ENCODE peak calls at places on chromosomes 12 and 14, in six cellular contexts. One of them, this sample, is unnamed.

GRCh38 chr14:24710403-24711063 is 76.5 kb upstream of the GZMB start:
- DNase-seq in HCT116: peak
- DNase-seq in endothelial cell of umbilical vein: peak
- DNase-seq in HepG2: peak
- DNase-seq in GM12878: no peak
- DNase-seq in K562: peak
- DNase-seq in this sample: peak

GRCh38 chr14:80271389-80271788 is 60.1 kb upstream of the DIO2 start:
- DNase-seq in HCT116: no peak
- DNase-seq in endothelial cell of umbilical vein: no peak
- DNase-seq in HepG2: no peak
- DNase-seq in GM12878: no peak
- DNase-seq in K562: no peak
- DNase-seq in this sample: no peak

GRCh38 chr12:13701502-13701901 is 279.9 kb downstream of the GRIN2B start:
- DNase-seq in HCT116: no peak
- DNase-seq in endothelial cell of umbilical vein: no peak
- DNase-seq in HepG2: no peak
- DNase-seq in GM12878: no peak
- DNase-seq in K562: no peak
- DNase-seq in this sample: no peak

GRCh38 chr12:85016423-85016822 is 19.7 kb downstream of the TSPAN19 start:
- DNase-seq in HCT116: peak
- DNase-seq in endothelial cell of umbilical vein: peak
- DNase-seq in HepG2: peak
- DNase-seq in GM12878: no peak
- DNase-seq in K562: no peak
- DNase-seq in this sample: no peak

GRCh38 chr12:114194066-114194465 is 211.9 kb downstream of the TBX5 start:
- DNase-seq in HCT116: no peak
- DNase-seq in endothelial cell of umbilical vein: no peak
- DNase-seq in HepG2: no peak
- DNase-seq in GM12878: no peak
- DNase-seq in K562: no peak
- DNase-seq in this sample: no peak

GRCh38 chr14:76467843-76468242 is 91.9 kb downstream of the ESRRB start:
- DNase-seq in HCT116: no peak
- DNase-seq in endothelial cell of umbilical vein: no peak
- DNase-seq in HepG2: no peak
- DNase-seq in GM12878: no peak
- DNase-seq in K562: no peak
- DNase-seq in this sample: no peak

GRCh38 chr14:95182379-95182778 is 25.1 kb upstream of the DICER1 start:
- DNase-seq in HCT116: no peak
- DNase-seq in endothelial cell of umbilical vein: no peak
- DNase-seq in HepG2: no peak
- DNase-seq in GM12878: no peak
- DNase-seq in K562: no peak
- DNase-seq in this sample: no peak

GRCh38 chr12:67854351-67854750 is 134.9 kb upstream of the IFNG-AS1 start:
- DNase-seq in HCT116: no peak
- DNase-seq in endothelial cell of umbilical vein: no peak
- DNase-seq in HepG2: no peak
- DNase-seq in GM12878: no peak
- DNase-seq in K562: no peak
- DNase-seq in this sample: no peak

GRCh38 chr12:71551529-71551928 is 111.9 kb downstream of the LGR5 start:
- DNase-seq in HCT116: peak
- DNase-seq in endothelial cell of umbilical vein: peak
- DNase-seq in HepG2: no peak
- DNase-seq in GM12878: no peak
- DNase-seq in K562: no peak
- DNase-seq in this sample: no peak

GRCh38 chr12:14410177-14410576 is 44.7 kb downstream of the ATF7IP start:
- DNase-seq in HCT116: no peak
- DNase-seq in endothelial cell of umbilical vein: no peak
- DNase-seq in HepG2: no peak
- DNase-seq in GM12878: no peak
- DNase-seq in K562: no peak
- DNase-seq in this sample: no peak

GRCh38 chr12:75774309-75775052 is 257.1 kb downstream of the PHLDA1 start:
- DNase-seq in HCT116: no peak
- DNase-seq in endothelial cell of umbilical vein: no peak
- DNase-seq in HepG2: no peak
- DNase-seq in GM12878: no peak
- DNase-seq in K562: no peak
- DNase-seq in this sample: no peak

GRCh38 chr14:76710093-76711010 is 50.9 kb upstream of the VASH1 start:
- DNase-seq in HCT116: peak
- DNase-seq in endothelial cell of umbilical vein: peak
- DNase-seq in HepG2: peak
- DNase-seq in GM12878: no peak
- DNase-seq in K562: peak
- DNase-seq in this sample: peak

GRCh38 chr12:52631264-52631663 is 12.9 kb upstream of the KRT73 start:
- DNase-seq in HCT116: no peak
- DNase-seq in endothelial cell of umbilical vein: no peak
- DNase-seq in HepG2: no peak
- DNase-seq in GM12878: no peak
- DNase-seq in K562: no peak
- DNase-seq in this sample: no peak

GRCh38 chr14:74309125-74309654 is 6.5 kb upstream of the ABCD4 start:
- DNase-seq in HCT116: no peak
- DNase-seq in endothelial cell of umbilical vein: no peak
- DNase-seq in HepG2: no peak
- DNase-seq in GM12878: no peak
- DNase-seq in K562: no peak
- DNase-seq in this sample: no peak

GRCh38 chr14:99745307-99745951 is 47.8 kb upstream of the EML1 start:
- DNase-seq in HCT116: no peak
- DNase-seq in endothelial cell of umbilical vein: peak
- DNase-seq in HepG2: no peak
- DNase-seq in GM12878: no peak
- DNase-seq in K562: no peak
- DNase-seq in this sample: no peak

GRCh38 chr14:93765970-93766369 is 22.3 kb downstream of the PRIMA1 start:
- DNase-seq in HCT116: no peak
- DNase-seq in endothelial cell of umbilical vein: no peak
- DNase-seq in HepG2: no peak
- DNase-seq in GM12878: no peak
- DNase-seq in K562: no peak
- DNase-seq in this sample: no peak

GRCh38 chr14:58656671-58657411 is 19.1 kb downstream of the DACT1 start:
- DNase-seq in HCT116: no peak
- DNase-seq in endothelial cell of umbilical vein: no peak
- DNase-seq in HepG2: no peak
- DNase-seq in GM12878: no peak
- DNase-seq in K562: no peak
- DNase-seq in this sample: no peak

GRCh38 chr14:91755560-91755959 is 23.7 kb upstream of the CATSPERB start:
- DNase-seq in HCT116: peak
- DNase-seq in endothelial cell of umbilical vein: no peak
- DNase-seq in HepG2: peak
- DNase-seq in GM12878: no peak
- DNase-seq in K562: no peak
- DNase-seq in this sample: no peak

GRCh38 chr12:61821381-61821780 is 438.8 kb upstream of the USP15 start:
- DNase-seq in HCT116: no peak
- DNase-seq in endothelial cell of umbilical vein: no peak
- DNase-seq in HepG2: no peak
- DNase-seq in GM12878: no peak
- DNase-seq in K562: no peak
- DNase-seq in this sample: no peak

GRCh38 chr14:99078426-99078825 is 193.6 kb downstream of the BCL11B start:
- DNase-seq in HCT116: no peak
- DNase-seq in endothelial cell of umbilical vein: no peak
- DNase-seq in HepG2: no peak
- DNase-seq in GM12878: no peak
- DNase-seq in K562: no peak
- DNase-seq in this sample: no peak

GRCh38 chr14:61113561-61113960 is 132.5 kb downstream of the SLC38A6 start:
- DNase-seq in HCT116: no peak
- DNase-seq in endothelial cell of umbilical vein: no peak
- DNase-seq in HepG2: no peak
- DNase-seq in GM12878: no peak
- DNase-seq in K562: no peak
- DNase-seq in this sample: no peak

GRCh38 chr14:88005050-88005481 is at the start of gene GPR65:
- DNase-seq in HCT116: no peak
- DNase-seq in endothelial cell of umbilical vein: no peak
- DNase-seq in HepG2: no peak
- DNase-seq in GM12878: peak
- DNase-seq in K562: no peak
- DNase-seq in this sample: no peak

GRCh38 chr14:77663289-77663688 is 44.5 kb downstream of the ALKBH1 start:
- DNase-seq in HCT116: no peak
- DNase-seq in endothelial cell of umbilical vein: peak
- DNase-seq in HepG2: no peak
- DNase-seq in GM12878: no peak
- DNase-seq in K562: no peak
- DNase-seq in this sample: no peak

GRCh38 chr14:88710709-88711108 is 82.0 kb downstream of the EML5 start:
- DNase-seq in HCT116: no peak
- DNase-seq in endothelial cell of umbilical vein: no peak
- DNase-seq in HepG2: no peak
- DNase-seq in GM12878: no peak
- DNase-seq in K562: no peak
- DNase-seq in this sample: no peak

GRCh38 chr12:78085562-78086182 is 255.0 kb downstream of the NAV3 start:
- DNase-seq in HCT116: no peak
- DNase-seq in endothelial cell of umbilical vein: no peak
- DNase-seq in HepG2: no peak
- DNase-seq in GM12878: no peak
- DNase-seq in K562: no peak
- DNase-seq in this sample: no peak

GRCh38 chr12:121352053-121353018 is at the start of gene ANAPC5:
- DNase-seq in HCT116: peak
- DNase-seq in endothelial cell of umbilical vein: peak
- DNase-seq in HepG2: peak
- DNase-seq in GM12878: peak
- DNase-seq in K562: peak
- DNase-seq in this sample: peak

GRCh38 chr12:121577443-121578180 is 3.2 kb downstream of the KDM2B start:
- DNase-seq in HCT116: no peak
- DNase-seq in endothelial cell of umbilical vein: no peak
- DNase-seq in HepG2: no peak
- DNase-seq in GM12878: no peak
- DNase-seq in K562: no peak
- DNase-seq in this sample: no peak

GRCh38 chr12:666066-666465 is 2.8 kb upstream of the NINJ2 start:
- DNase-seq in HCT116: no peak
- DNase-seq in endothelial cell of umbilical vein: no peak
- DNase-seq in HepG2: no peak
- DNase-seq in GM12878: no peak
- DNase-seq in K562: no peak
- DNase-seq in this sample: no peak

GRCh38 chr12:54716284-54716683 is 68.1 kb upstream of the DCD start:
- DNase-seq in HCT116: no peak
- DNase-seq in endothelial cell of umbilical vein: no peak
- DNase-seq in HepG2: no peak
- DNase-seq in GM12878: no peak
- DNase-seq in K562: no peak
- DNase-seq in this sample: no peak

GRCh38 chr14:93959239-93960107 is 16.9 kb downstream of the ASB2 start:
- DNase-seq in HCT116: peak
- DNase-seq in endothelial cell of umbilical vein: peak
- DNase-seq in HepG2: peak
- DNase-seq in GM12878: peak
- DNase-seq in K562: peak
- DNase-seq in this sample: no peak

GRCh38 chr12:48078901-48079300 is 27.0 kb downstream of the SENP1 start:
- DNase-seq in HCT116: no peak
- DNase-seq in endothelial cell of umbilical vein: no peak
- DNase-seq in HepG2: no peak
- DNase-seq in GM12878: no peak
- DNase-seq in K562: no peak
- DNase-seq in this sample: no peak
- H3K9ac ChIP-seq in HCT116: no peak
- H3K9ac ChIP-seq in endothelial cell of umbilical vein: no peak
- H3K9ac ChIP-seq in HepG2: no peak
- H3K9ac ChIP-seq in GM12878: no peak
- H3K9ac ChIP-seq in K562: no peak
- H3K9ac ChIP-seq in this sample: no peak

DNA sequence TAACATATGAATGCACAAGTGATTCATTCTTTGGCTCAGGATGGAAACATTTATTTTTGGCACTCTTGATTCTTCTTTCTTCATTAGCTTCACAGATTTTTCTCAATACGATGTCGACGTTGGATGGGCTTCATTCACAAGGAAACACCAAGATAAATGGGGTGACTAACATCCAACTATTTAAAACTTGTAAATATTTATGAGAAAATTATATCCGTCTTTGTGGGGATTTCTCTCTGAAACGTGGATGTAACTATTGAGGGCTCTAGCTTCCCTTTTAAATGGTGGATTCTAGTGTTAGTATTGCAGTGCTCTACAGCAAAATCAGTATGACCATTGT is 27.2 kb upstream of the CPM start:
- DNase-seq in HCT116: no peak
- DNase-seq in endothelial cell of umbilical vein: no peak
- DNase-seq in HepG2: no peak
- DNase-seq in GM12878: no peak
- DNase-seq in K562: no peak
- DNase-seq in this sample: no peak
- TF ChIP-seq EZH2 in HCT116: no peak
- TF ChIP-seq EZH2 in endothelial cell of umbilical vein: no peak
- TF ChIP-seq EZH2 in HepG2: no peak
- TF ChIP-seq EZH2 in GM12878: no peak
- TF ChIP-seq EZH2 in K562: no peak
- TF ChIP-seq EZH2 in this sample: no peak

DNA sequence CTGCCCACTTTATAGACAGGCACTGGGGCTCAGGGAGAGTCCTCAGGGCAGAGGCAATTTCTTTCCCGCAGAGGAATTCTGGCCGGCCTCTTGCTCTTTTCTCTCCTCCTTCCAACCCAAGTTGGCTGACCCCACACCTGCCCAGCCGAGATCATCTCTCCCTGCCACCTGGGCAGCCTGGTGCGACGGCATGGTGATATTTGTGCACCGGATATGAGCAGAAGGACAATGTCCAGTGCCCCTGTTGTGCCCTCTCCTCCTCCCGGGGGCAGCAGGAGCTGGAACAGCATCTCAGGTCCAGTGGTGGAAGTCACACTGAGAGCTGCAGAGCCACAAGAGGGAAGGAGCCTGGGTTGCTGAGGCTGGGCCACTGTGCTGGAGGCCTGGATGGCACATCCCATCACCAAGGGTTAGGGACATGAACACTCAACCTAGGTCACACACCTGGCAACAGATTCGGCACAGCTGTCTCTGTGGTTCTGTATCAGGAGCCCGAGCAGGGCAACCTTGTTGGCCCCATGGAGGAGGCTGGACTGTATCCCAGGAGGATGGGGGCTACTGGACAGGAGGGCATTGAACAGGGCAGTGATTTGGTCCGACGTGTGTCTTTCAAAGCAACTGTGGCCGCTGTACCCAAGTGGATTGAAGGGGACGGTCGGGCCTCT is 57.7 kb upstream of the DIO3 start:
- DNase-seq in HCT116: no peak
- DNase-seq in endothelial cell of umbilical vein: no peak
- DNase-seq in HepG2: no peak
- DNase-seq in GM12878: no peak
- DNase-seq in K562: no peak
- DNase-seq in this sample: no peak
- TF ChIP-seq POLR2AphosphoS5 in HCT116: no peak
- TF ChIP-seq POLR2AphosphoS5 in endothelial cell of umbilical vein: no peak
- TF ChIP-seq POLR2AphosphoS5 in HepG2: no peak
- TF ChIP-seq POLR2AphosphoS5 in GM12878: no peak
- TF ChIP-seq POLR2AphosphoS5 in K562: no peak
- TF ChIP-seq POLR2AphosphoS5 in this sample: no peak

GRCh38 chr12:95736631-95737030 is 53.9 kb downstream of the NTN4 start:
- DNase-seq in HCT116: no peak
- DNase-seq in endothelial cell of umbilical vein: no peak
- DNase-seq in HepG2: no peak
- DNase-seq in GM12878: no peak
- DNase-seq in K562: no peak
- DNase-seq in this sample: no peak
- H3K9ac ChIP-seq in HCT116: no peak
- H3K9ac ChIP-seq in endothelial cell of umbilical vein: no peak
- H3K9ac ChIP-seq in HepG2: no peak
- H3K9ac ChIP-seq in GM12878: no peak
- H3K9ac ChIP-seq in K562: no peak
- H3K9ac ChIP-seq in this sample: no peak

This sample was measured in SK-N-MC.